ENCODE peak calls at places on chromosomes 7 and 10, in nine cellular contexts. O, M, S, T, D, Y, Z, N and B are unnamed samples.

GRCh38 chr7:157000047-157000726 is 10.3 kb downstream of the MNX1 start:
- DNase-seq in S (no peak), T (no peak), Y (peak), N (no peak), M (no peak), D (no peak), Z (no peak), O (peak), B (no peak)

GRCh38 chr10:46020871-46021553 is 9.4 kb downstream of the NCOA4 start:
- DNase-seq in T (no peak), N (no peak), S (no peak), Z (no peak), O (no peak), M (no peak), Y (no peak), D (no peak), B (no peak)

GRCh38 chr7:6558837-6559236 is 7.6 kb upstream of the GRID2IP start:
- DNase-seq in Z (no peak), N (peak), Y (peak), S (no peak), T (no peak), O (peak), M (no peak), D (peak), B (no peak)

GRCh38 chr7:70313251-70313650 is 715.0 kb downstream of the AUTS2 start:
- DNase-seq in S (no peak), D (no peak), Y (peak), M (no peak), Z (no peak), O (no peak), T (no peak), N (no peak), B (no peak)

GRCh38 chr7:157224627-157225026 is 85.9 kb downstream of the UBE3C start:
- DNase-seq in S (no peak), Y (no peak), D (no peak), O (no peak), N (no peak), T (no peak), Z (no peak), M (no peak), B (no peak)

GRCh38 chr10:5942001-5942400 is 35.3 kb downstream of the IL15RA start:
- DNase-seq in O (no peak), Z (no peak), N (no peak), Y (no peak), T (no peak), M (no peak), D (no peak), S (no peak), B (no peak)

GRCh38 chr10:15579605-15580004 is 140.1 kb downstream of the ITGA8 start:
- DNase-seq in N (no peak), O (no peak), Z (no peak), Y (no peak), T (no peak), S (no peak), M (no peak), D (no peak), B (no peak)

GRCh38 chr10:75281980-75282379 is 46.2 kb upstream of the COMTD1 start:
- DNase-seq in D (peak), M (no peak), N (no peak), T (no peak), S (no peak), Y (no peak), Z (no peak), O (no peak), B (no peak)

GRCh38 chr10:104548090-104548489 is 93.0 kb upstream of the SORCS3 start:
- DNase-seq in N (peak), Y (peak), Z (no peak), T (no peak), O (no peak), S (no peak), D (peak), M (no peak), B (no peak)

GRCh38 chr7:120833551-120833950 is 24.4 kb downstream of the TSPAN12 start:
- DNase-seq in S (no peak), N (no peak), M (no peak), Z (no peak), O (no peak), D (peak), T (no peak), Y (no peak), B (no peak)

GRCh38 chr7:97418312-97418711 is 300.8 kb downstream of the SDHAF3 start:
- DNase-seq in O (no peak), M (no peak), N (no peak), T (no peak), Z (no peak), D (peak), Y (peak), S (no peak), B (no peak)

GRCh38 chr7:23470290-23471089 is at the start of gene IGF2BP3:
- DNase-seq in S (no peak), T (no peak), M (no peak), N (peak), Z (no peak), O (peak), D (peak), Y (peak), B (no peak)

GRCh38 chr7:23106491-23106800 is 861 bp downstream of the KLHL7 start:
- DNase-seq in D (no peak), M (no peak), N (peak), Z (no peak), O (no peak), S (peak), T (no peak), Y (peak), B (no peak)

GRCh38 chr7:48028937-48029336 is at the start of gene SUN3:
- DNase-seq in Y (no peak), O (no peak), S (no peak), M (no peak), N (no peak), D (no peak), T (no peak), Z (no peak), B (no peak)

GRCh38 chr10:76155961-76156360 is 724.5 kb downstream of the LRMDA start:
- DNase-seq in Y (no peak), O (no peak), T (no peak), N (no peak), M (no peak), S (no peak), Z (no peak), D (peak), B (no peak)

GRCh38 chr10:22022257-22023051 is 18.9 kb upstream of the DNAJC1 start:
- DNase-seq in S (peak), D (no peak), N (peak), Z (peak), O (peak), T (peak), Y (no peak), M (peak), B (no peak)

GRCh38 chr10:75456122-75456521 is 24.7 kb downstream of the LRMDA start:
- DNase-seq in S (no peak), Z (no peak), M (no peak), Y (no peak), T (no peak), N (no peak), D (no peak), O (no peak), B (no peak)

GRCh38 chr7:36683695-36684357 is 40.5 kb downstream of the AOAH start:
- DNase-seq in Z (no peak), S (no peak), Y (no peak), T (no peak), M (no peak), O (no peak), D (no peak), N (no peak), B (no peak)

GRCh38 chr10:126331101-126331500 is 57.2 kb downstream of the ADAM12 start:
- DNase-seq in Z (no peak), Y (no peak), N (no peak), O (no peak), T (no peak), S (no peak), D (no peak), M (no peak), B (no peak)

GRCh38 chr10:122830273-122830964 is 15.2 kb downstream of the CUZD1 start:
- DNase-seq in N (no peak), Z (no peak), D (no peak), M (no peak), Y (no peak), T (no peak), S (no peak), O (no peak), B (no peak)

GRCh38 chr10:21334891-21335696 is 190.4 kb downstream of the SKIDA1 start:
- DNase-seq in Y (no peak), M (peak), D (peak), O (peak), N (no peak), Z (no peak), T (peak), S (peak), B (no peak)

GRCh38 chr7:154672659-154673415 is 330.1 kb downstream of the PAXIP1 start:
- DNase-seq in N (no peak), D (no peak), Z (no peak), T (no peak), M (no peak), S (no peak), O (no peak), Y (no peak), B (no peak)

GRCh38 chr7:153567426-153567825 is 484.8 kb upstream of the DPP6 start:
- DNase-seq in O (no peak), Y (no peak), S (peak), T (peak), D (no peak), M (no peak), N (no peak), Z (no peak), B (no peak)

GRCh38 chr10:77592946-77593636 is 44.5 kb downstream of the KCNMA1 start:
- DNase-seq in D (no peak), Z (no peak), O (no peak), T (no peak), Y (no peak), M (no peak), S (no peak), N (no peak), B (no peak)

GRCh38 chr10:59805043-59805442 is 51.8 kb upstream of the MRLN start:
- DNase-seq in T (no peak), D (peak), Y (peak), O (peak), S (no peak), M (no peak), Z (no peak), N (peak), B (no peak)

GRCh38 chr10:123100030-123100762 is 35.6 kb upstream of the HMX3 start:
- DNase-seq in S (no peak), M (no peak), Y (peak), Z (no peak), T (no peak), O (no peak), D (peak), N (no peak), B (no peak)

GRCh38 chr10:117646718-117647117 is 104.2 kb downstream of the EMX2 start:
- DNase-seq in O (no peak), Z (no peak), M (no peak), N (no peak), T (no peak), Y (no peak), D (no peak), S (no peak), B (no peak)

GRCh38 chr7:31882187-31882586 is 188.0 kb downstream of the PDE1C start:
- DNase-seq in D (peak), S (peak), M (no peak), T (peak), Y (peak), N (peak), Z (no peak), O (no peak), B (no peak)

GRCh38 chr7:50404392-50404791 is 45.8 kb downstream of the FIGNL1 start:
- DNase-seq in D (peak), M (no peak), Y (peak), S (no peak), Z (no peak), O (no peak), N (peak), T (no peak), B (no peak)

GRCh38 chr7:27180431-27181175 is 4.4 kb downstream of the HOXA11 start:
- DNase-seq in N (no peak), O (no peak), S (no peak), M (no peak), T (no peak), D (no peak), Y (no peak), Z (no peak), B (no peak)

GRCh38 chr10:78960316-78960800 is 108.4 kb upstream of the ZMIZ1 start:
- DNase-seq in M (peak), Y (no peak), D (no peak), Z (no peak), T (peak), O (peak), N (peak), S (peak), B (peak)

GRCh38 chr10:96588060-96588554 is 1.3 kb upstream of the TM9SF3 start:
- DNase-seq in D (no peak), Z (no peak), T (no peak), M (no peak), Y (no peak), O (no peak), N (no peak), S (no peak), B (no peak)

GRCh38 chr10:80280071-80280800 is 9.2 kb downstream of the MAT1A start:
- DNase-seq in O (peak), Y (no peak), N (no peak), M (no peak), Z (no peak), D (no peak), T (no peak), S (no peak), B (no peak)
- H3K27ac ChIP-seq in O (no peak), Y (no peak), N (no peak), M (no peak), Z (no peak), D (no peak), T (no peak), S (no peak), B (no peak)

GRCh38 chr7:98518159-98518947 is 98.7 kb upstream of the NPTX2 start:
- DNase-seq in M (no peak), Y (no peak), S (no peak), N (no peak), Z (no peak), O (no peak), D (no peak), T (no peak), B (no peak)
- H3K27ac ChIP-seq in M (no peak), Y (no peak), S (no peak), N (no peak), Z (no peak), O (no peak), D (no peak), T (no peak), B (no peak)

GRCh38 chr7:2511769-2512168 is 7.8 kb upstream of the LFNG start:
- DNase-seq in D (no peak), N (no peak), O (no peak), Y (no peak), S (no peak), T (no peak), Z (no peak), M (no peak), B (no peak)

GRCh38 chr7:2512713-2513112 is 6.9 kb upstream of the LFNG start:
- DNase-seq in M (no peak), D (no peak), T (no peak), N (no peak), Z (no peak), Y (no peak), O (no peak), S (no peak), B (no peak)

GRCh38 chr7:2510909-2511768 is 8.4 kb upstream of the LFNG start:
- DNase-seq in Z (peak), O (peak), D (no peak), T (no peak), Y (no peak), M (no peak), N (no peak), S (no peak), B (no peak)

GRCh38 chr7:2513702-2514101 is 5.9 kb upstream of the LFNG start:
- DNase-seq in N (no peak), Z (no peak), M (no peak), O (no peak), S (no peak), T (no peak), D (no peak), Y (no peak), B (no peak)

DNA sequence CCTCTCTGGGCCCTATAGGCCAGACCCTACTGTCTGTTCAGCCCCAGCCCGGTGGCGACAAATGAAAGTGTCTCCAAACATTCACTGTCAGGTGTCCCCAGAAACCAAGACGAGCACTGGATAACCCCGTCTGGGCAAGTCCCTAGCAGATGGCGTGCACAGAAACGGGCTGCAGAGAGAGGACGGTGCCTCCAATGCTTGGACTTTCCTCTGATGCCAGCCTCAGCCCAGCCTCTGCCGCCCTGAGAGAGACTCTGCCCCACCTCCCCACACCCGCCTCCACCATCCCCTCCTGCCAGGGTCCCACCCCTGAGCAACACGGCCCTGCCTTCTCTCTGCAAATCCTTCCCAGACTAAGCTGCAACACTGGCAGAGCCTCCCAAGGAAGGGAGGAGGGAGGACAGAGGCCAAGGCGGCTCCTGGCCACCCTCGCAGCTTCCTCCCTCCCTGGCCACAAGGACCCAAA is 7.4 kb upstream of the LFNG start:
- DNase-seq in T (no peak), Z (no peak), M (no peak), Y (no peak), N (no peak), O (peak), D (no peak), S (no peak), B (no peak)
- H3K27ac ChIP-seq in T (peak), Z (peak), M (no peak), Y (no peak), N (no peak), O (no peak), D (no peak), S (peak), B (no peak)

DNA sequence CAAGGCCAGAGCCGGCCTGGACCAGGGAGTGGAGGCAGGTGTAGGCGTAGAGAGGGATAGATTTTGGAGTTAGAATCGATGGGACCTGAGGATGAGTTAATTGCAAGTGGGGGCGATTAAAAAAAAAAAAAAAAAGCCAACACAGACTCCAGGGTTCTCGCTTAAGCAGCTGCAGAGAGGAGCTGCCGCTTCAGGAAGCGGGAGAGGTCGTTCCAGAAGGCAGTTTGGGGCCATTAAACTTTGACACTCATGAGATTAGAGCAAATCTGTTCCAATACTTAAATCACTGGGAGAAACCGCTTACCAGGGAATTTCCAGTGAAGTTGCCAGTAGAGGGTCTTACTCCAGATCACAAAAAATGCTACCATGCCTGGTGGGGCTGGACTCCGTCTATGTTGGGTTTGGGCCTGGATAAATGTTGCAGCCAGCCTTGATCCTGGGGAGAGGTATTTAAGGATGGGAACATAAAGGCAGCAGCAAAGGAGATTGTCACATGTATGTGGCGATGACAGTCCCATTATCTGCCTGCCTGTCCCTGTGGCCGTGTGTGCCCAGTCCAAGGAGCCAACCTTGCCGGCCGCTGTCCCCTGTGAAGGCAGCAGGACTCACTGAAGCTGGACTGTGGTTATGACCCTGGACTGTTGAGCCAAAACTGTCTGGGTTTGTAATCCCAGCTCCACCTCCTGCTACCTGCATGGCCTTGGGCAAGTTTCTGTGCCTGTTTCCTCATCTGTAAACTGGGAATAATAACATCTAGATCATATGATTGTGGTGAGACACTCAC is 23.9 kb upstream of the GRID1 start:
- DNase-seq in Z (no peak), M (no peak), S (no peak), O (no peak), Y (no peak), T (no peak), N (no peak), D (no peak), B (no peak)
- H3K27ac ChIP-seq in Z (no peak), M (no peak), S (no peak), O (no peak), Y (no peak), T (no peak), N (no peak), D (no peak), B (no peak)

GRCh38 chr7:1123721-1124120 is 35.8 kb downstream of the GPER1 start:
- DNase-seq in S (peak), Y (peak), N (peak), O (peak), M (no peak), D (peak), Z (no peak), T (peak), B (peak)
- H3K27ac ChIP-seq in S (peak), Y (peak), N (peak), O (no peak), M (peak), D (no peak), Z (no peak), T (peak), B (peak)

DNA sequence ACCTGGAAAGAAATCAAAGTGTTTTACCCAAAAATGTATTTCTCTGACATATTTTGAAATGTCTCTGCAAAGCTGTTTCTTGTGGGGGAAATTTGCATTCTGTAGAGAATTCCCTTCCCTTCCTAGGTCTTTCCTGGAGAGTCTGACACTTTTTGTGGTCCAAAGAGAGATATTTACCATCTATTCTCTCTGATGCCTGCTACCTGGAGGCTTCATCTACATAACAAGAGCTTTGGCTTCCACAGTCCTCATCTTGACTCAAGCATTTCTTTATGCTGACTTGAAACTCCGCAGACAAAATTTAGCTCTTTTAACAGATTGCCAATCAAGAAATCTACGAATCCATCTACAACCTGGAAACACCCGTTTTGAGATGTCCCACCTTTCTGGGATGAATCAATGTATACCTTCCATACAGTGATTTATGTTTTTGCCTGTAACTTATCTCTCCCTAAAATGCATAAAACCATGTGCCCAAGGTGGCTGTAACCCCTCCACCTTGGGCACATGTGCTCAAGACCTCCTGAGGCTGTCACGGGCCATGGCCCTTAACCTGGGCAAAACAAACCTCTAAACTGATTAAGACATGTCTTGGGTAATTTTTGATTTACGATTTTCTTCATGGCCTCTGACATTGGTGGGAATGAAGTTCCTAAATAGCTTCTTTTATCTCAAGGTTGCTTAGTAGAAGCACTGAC is 334.7 kb downstream of the GALNT17 start:
- DNase-seq in S (no peak), T (no peak), N (no peak), Z (no peak), D (no peak), M (no peak), Y (peak), O (no peak), B (no peak)
- H3K27ac ChIP-seq in S (no peak), T (no peak), N (no peak), Z (no peak), D (peak), M (no peak), Y (peak), O (no peak), B (no peak)

GRCh38 chr7:142300689-142301088 is 42.8 kb upstream of the PRSS58 start:
- DNase-seq in Z (no peak), S (no peak), O (no peak), T (no peak), N (no peak), D (peak), M (no peak), Y (peak), B (no peak)
- H3K27ac ChIP-seq in Z (no peak), S (no peak), O (no peak), T (no peak), N (no peak), D (no peak), M (no peak), Y (no peak), B (no peak)